ENCODE peak calls at places on chromosomes 4 and X, in six cellular contexts. One of them, this sample, is unnamed.

GRCh38 chr4:159106636-159107035 is 3.8 kb downstream of the RAPGEF2 start:
- DNase-seq in NT2/D1: no peak
- DNase-seq in GM12878: no peak
- DNase-seq in HepG2: no peak
- DNase-seq in K562: no peak
- DNase-seq in H1: no peak
- DNase-seq in this sample: no peak

GRCh38 chrX:74613350-74614192 is 853 bp downstream of the RLIM start:
- DNase-seq in NT2/D1: no peak
- DNase-seq in GM12878: no peak
- DNase-seq in HepG2: peak
- DNase-seq in K562: peak
- DNase-seq in H1: no peak
- DNase-seq in this sample: no peak

GRCh38 chr4:171875291-171875690 is 62.1 kb downstream of the GALNTL6 start:
- DNase-seq in NT2/D1: no peak
- DNase-seq in GM12878: no peak
- DNase-seq in HepG2: no peak
- DNase-seq in K562: no peak
- DNase-seq in H1: no peak
- DNase-seq in this sample: no peak

GRCh38 chr4:1460967-1461868 is 55.0 kb upstream of the NKX1-1 start:
- DNase-seq in NT2/D1: no peak
- DNase-seq in GM12878: no peak
- DNase-seq in HepG2: no peak
- DNase-seq in K562: no peak
- DNase-seq in H1: no peak
- DNase-seq in this sample: no peak

GRCh38 chr4:100880012-100880411 is 362.2 kb upstream of the EMCN start:
- DNase-seq in NT2/D1: no peak
- DNase-seq in GM12878: no peak
- DNase-seq in HepG2: no peak
- DNase-seq in K562: no peak
- DNase-seq in H1: no peak
- DNase-seq in this sample: no peak

GRCh38 chrX:3449287-3449686 is 102.8 kb upstream of the MXRA5 start:
- DNase-seq in NT2/D1: no peak
- DNase-seq in GM12878: no peak
- DNase-seq in HepG2: no peak
- DNase-seq in K562: no peak
- DNase-seq in H1: no peak
- DNase-seq in this sample: no peak

GRCh38 chrX:154317391-154318000 is 21.9 kb downstream of the TKTL1 start:
- DNase-seq in NT2/D1: no peak
- DNase-seq in GM12878: no peak
- DNase-seq in HepG2: no peak
- DNase-seq in K562: peak
- DNase-seq in H1: no peak
- DNase-seq in this sample: no peak

GRCh38 chr4:165378763-165379631 is at the start of gene CPE:
- DNase-seq in NT2/D1: peak
- DNase-seq in GM12878: no peak
- DNase-seq in HepG2: peak
- DNase-seq in K562: no peak
- DNase-seq in H1: no peak
- DNase-seq in this sample: peak

GRCh38 chr4:1321486-1321885 is 25.5 kb upstream of the UVSSA start:
- DNase-seq in NT2/D1: no peak
- DNase-seq in GM12878: no peak
- DNase-seq in HepG2: no peak
- DNase-seq in K562: no peak
- DNase-seq in H1: no peak
- DNase-seq in this sample: no peak

GRCh38 chr4:87185471-87185870 is 34.9 kb downstream of the KLHL8 start:
- DNase-seq in NT2/D1: no peak
- DNase-seq in GM12878: no peak
- DNase-seq in HepG2: no peak
- DNase-seq in K562: no peak
- DNase-seq in H1: no peak
- DNase-seq in this sample: no peak

GRCh38 chrX:120731386-120731785 is 101.5 kb upstream of the C1GALT1C1 start:
- DNase-seq in NT2/D1: no peak
- DNase-seq in GM12878: no peak
- DNase-seq in HepG2: no peak
- DNase-seq in K562: no peak
- DNase-seq in H1: no peak
- DNase-seq in this sample: no peak

GRCh38 chr4:22645481-22646182 is 47.1 kb upstream of the GBA3 start:
- DNase-seq in NT2/D1: no peak
- DNase-seq in GM12878: no peak
- DNase-seq in HepG2: no peak
- DNase-seq in K562: no peak
- DNase-seq in H1: no peak
- DNase-seq in this sample: no peak
- TF ChIP-seq ZNF274 in NT2/D1: no peak
- TF ChIP-seq ZNF274 in GM12878: no peak
- TF ChIP-seq ZNF274 in HepG2: no peak
- TF ChIP-seq ZNF274 in K562: no peak
- TF ChIP-seq ZNF274 in H1: no peak
- TF ChIP-seq ZNF274 in this sample: no peak

DNA sequence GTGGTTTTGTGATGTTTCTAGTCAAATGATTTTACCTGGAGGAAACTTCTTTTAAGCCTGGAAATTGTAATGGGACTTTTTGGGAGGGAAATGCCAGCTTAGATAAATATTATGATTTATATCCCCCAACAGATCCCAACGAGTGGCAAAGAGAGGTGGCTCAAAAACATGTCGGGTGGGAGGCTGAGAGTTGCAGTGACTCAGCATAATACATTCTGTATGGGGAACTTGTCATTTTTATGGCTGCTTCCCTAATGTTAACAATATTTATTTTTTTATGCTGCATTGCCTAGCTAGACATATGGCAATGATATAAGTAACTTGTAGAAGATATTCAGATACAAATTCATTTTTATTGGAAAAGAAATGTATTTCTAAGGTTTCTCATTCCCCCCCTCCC is 219.0 kb downstream of the ARHGAP10 start:
- DNase-seq in NT2/D1: no peak
- DNase-seq in GM12878: no peak
- DNase-seq in HepG2: no peak
- DNase-seq in K562: peak
- DNase-seq in H1: no peak
- DNase-seq in this sample: no peak
- TF ChIP-seq ZNF274 in NT2/D1: no peak
- TF ChIP-seq ZNF274 in GM12878: no peak
- TF ChIP-seq ZNF274 in HepG2: no peak
- TF ChIP-seq ZNF274 in K562: no peak
- TF ChIP-seq ZNF274 in H1: no peak
- TF ChIP-seq ZNF274 in this sample: no peak

GRCh38 chr4:148057425-148058020 is 325.6 kb downstream of the ARHGAP10 start:
- DNase-seq in NT2/D1: no peak
- DNase-seq in GM12878: peak
- DNase-seq in HepG2: no peak
- DNase-seq in K562: no peak
- DNase-seq in H1: no peak
- DNase-seq in this sample: no peak
- TF ChIP-seq ZNF274 in NT2/D1: no peak
- TF ChIP-seq ZNF274 in GM12878: no peak
- TF ChIP-seq ZNF274 in HepG2: no peak
- TF ChIP-seq ZNF274 in K562: no peak
- TF ChIP-seq ZNF274 in H1: no peak
- TF ChIP-seq ZNF274 in this sample: no peak

DNA sequence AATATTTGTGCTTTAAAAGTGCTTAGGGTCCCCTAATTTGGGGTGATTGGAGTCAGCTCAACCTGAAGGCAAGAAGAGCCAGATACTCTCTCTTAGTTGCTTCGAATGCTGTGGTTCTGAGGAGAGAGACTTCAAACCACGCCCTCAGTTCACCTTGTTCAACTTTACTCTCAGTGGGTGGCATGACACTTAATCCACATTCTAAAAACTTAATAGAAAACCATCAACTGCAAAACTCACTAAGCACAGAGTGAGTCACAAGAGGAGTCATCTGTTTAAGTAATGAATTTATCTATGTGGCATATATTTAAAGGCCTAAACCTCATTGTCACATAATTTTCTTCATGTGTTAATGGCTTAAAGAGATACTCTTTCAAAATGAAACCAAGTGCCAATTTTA is 99.5 kb upstream of the SLC4A4 start:
- DNase-seq in NT2/D1: no peak
- DNase-seq in GM12878: no peak
- DNase-seq in HepG2: no peak
- DNase-seq in K562: no peak
- DNase-seq in H1: no peak
- DNase-seq in this sample: no peak
- TF ChIP-seq ZNF274 in NT2/D1: no peak
- TF ChIP-seq ZNF274 in GM12878: no peak
- TF ChIP-seq ZNF274 in HepG2: no peak
- TF ChIP-seq ZNF274 in K562: no peak
- TF ChIP-seq ZNF274 in H1: no peak
- TF ChIP-seq ZNF274 in this sample: no peak

DNA sequence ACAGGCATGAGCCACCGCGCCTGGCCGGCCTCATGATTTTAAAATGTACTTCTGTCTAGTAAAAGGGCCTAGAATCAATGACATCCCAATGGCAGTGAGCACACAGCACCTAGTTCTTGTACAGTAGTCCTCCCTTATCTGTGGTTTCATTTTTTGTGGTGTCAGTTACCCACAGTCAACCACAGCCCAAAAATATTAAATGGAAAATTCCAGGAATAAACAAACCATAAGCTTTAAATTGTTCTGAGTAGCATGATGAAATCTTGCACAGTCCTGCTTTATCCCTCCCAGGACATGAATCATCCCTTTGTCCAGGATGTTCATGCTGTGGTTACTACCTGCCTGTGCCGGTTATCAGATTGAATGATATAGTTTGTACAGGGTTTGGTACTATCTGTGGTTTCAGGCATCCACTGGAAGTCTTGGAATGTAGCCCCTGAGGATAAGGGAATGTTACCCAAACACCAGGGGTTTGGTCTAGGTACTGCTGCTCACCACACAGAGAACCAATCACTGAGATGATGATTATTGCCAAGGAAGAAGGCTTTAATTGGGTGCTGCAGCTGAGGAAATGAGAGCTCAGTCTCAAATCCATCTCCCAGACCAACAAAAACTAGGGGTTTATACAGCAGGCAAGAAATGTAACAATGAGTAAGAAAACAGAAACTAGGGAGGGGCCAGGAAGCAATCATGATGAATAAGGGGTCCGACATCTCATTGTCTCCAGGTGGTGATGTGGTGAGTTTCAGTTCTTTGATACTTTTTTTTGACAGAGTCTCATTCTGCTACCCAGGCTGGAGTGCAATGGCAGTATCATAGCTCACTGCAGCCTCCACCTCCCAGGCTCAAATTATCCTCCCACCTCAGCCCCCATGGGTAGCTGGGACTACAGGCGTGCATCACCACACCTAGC is 16.1 kb upstream of the FHL1 start:
- DNase-seq in NT2/D1: no peak
- DNase-seq in GM12878: no peak
- DNase-seq in HepG2: peak
- DNase-seq in K562: no peak
- DNase-seq in H1: no peak
- DNase-seq in this sample: peak
- TF ChIP-seq ZNF274 in NT2/D1: no peak
- TF ChIP-seq ZNF274 in GM12878: no peak
- TF ChIP-seq ZNF274 in HepG2: no peak
- TF ChIP-seq ZNF274 in K562: no peak
- TF ChIP-seq ZNF274 in H1: no peak
- TF ChIP-seq ZNF274 in this sample: no peak

DNA sequence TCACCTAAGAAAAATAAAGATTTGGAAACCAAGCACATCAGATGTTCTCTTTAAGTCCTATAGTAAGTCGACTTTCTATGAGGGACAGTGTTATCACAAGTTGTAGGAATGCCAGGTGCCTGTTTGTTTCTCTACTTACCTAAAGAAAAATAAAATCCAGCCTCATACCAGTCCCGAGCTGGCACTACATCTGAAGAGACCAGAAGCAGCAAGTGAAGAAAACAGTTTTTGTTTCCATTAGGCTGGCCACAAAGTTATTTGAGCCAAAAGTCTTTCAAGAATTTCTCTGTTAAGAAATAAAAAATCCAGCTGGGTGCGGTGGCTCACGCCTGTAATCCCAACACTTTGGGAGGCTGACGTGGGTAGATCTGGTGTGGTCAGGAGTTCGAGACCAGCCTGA is 10.8 kb upstream of the PPARGC1A start:
- DNase-seq in NT2/D1: no peak
- DNase-seq in GM12878: no peak
- DNase-seq in HepG2: no peak
- DNase-seq in K562: no peak
- DNase-seq in H1: no peak
- DNase-seq in this sample: no peak
- TF ChIP-seq ZNF274 in NT2/D1: no peak
- TF ChIP-seq ZNF274 in GM12878: no peak
- TF ChIP-seq ZNF274 in HepG2: no peak
- TF ChIP-seq ZNF274 in K562: no peak
- TF ChIP-seq ZNF274 in H1: no peak
- TF ChIP-seq ZNF274 in this sample: no peak

GRCh38 chr4:31365006-31365690 is 645.0 kb downstream of the PCDH7 start:
- DNase-seq in NT2/D1: no peak
- DNase-seq in GM12878: no peak
- DNase-seq in HepG2: no peak
- DNase-seq in K562: no peak
- DNase-seq in H1: no peak
- DNase-seq in this sample: no peak
- TF ChIP-seq ZNF274 in NT2/D1: no peak
- TF ChIP-seq ZNF274 in GM12878: no peak
- TF ChIP-seq ZNF274 in HepG2: no peak
- TF ChIP-seq ZNF274 in K562: no peak
- TF ChIP-seq ZNF274 in H1: no peak
- TF ChIP-seq ZNF274 in this sample: no peak

This sample was measured in HCT116.